ENCODE peak calls at places on chromosomes 13 and 19, in seven cellular contexts. Y is right lobe of liver, V is upper lobe of left lung, J is heart left ventricle, L is AG10803, O is adrenal gland, I is WTC11. N is an unnamed sample.
A peak's percentile ranks its signal among the peaks of the same experiment; 100 is the strongest.

GRCh38 chr19:38252935-38253691 is 3.1 kb downstream of the PPP1R14A start:
- DNase-seq in Y (peak; percentile 25), V (peak; percentile 72), J (peak; percentile 81), L (no peak), O (peak; percentile 32), I (peak; percentile 25), N (no peak)

GRCh38 chr19:35251456-35251855 is 2.7 kb downstream of the LSR start:
- DNase-seq in Y (no peak), V (no peak), J (no peak), L (no peak), O (no peak), I (no peak), N (no peak)

GRCh38 chr19:4662020-4662695 is 8.0 kb downstream of the MYDGF start:
- DNase-seq in Y (no peak), V (peak; percentile 46), J (no peak), L (no peak), O (no peak), I (no peak), N (no peak)

GRCh38 chr19:17863520-17864182 is 3.9 kb downstream of the RPL18A start:
- DNase-seq in Y (no peak), V (no peak), J (no peak), L (no peak), O (peak; percentile 85), I (no peak), N (no peak)

GRCh38 chr13:51234676-51235075 is 12.5 kb downstream of the FAM124A start:
- DNase-seq in Y (no peak), V (no peak), J (no peak), L (no peak), O (no peak), I (no peak), N (no peak)

GRCh38 chr19:35935911-35936737 is at the start of gene LRFN3:
- DNase-seq in Y (peak; percentile 71), V (peak; percentile 93), J (peak; percentile 86), L (peak; percentile 61), O (peak; percentile 76), I (peak; percentile 81), N (peak; percentile 93)

GRCh38 chr19:35216026-35216832 is 12.3 kb downstream of the FAM187B start:
- DNase-seq in Y (no peak), V (no peak), J (no peak), L (peak; percentile 83), O (no peak), I (no peak), N (no peak)

GRCh38 chr13:33730147-33730546 is 87.8 kb upstream of the RFC3 start:
- DNase-seq in Y (no peak), V (no peak), J (no peak), L (no peak), O (no peak), I (no peak), N (no peak)

GRCh38 chr13:28854657-28855056 is 34.5 kb downstream of the MTUS2 start:
- DNase-seq in Y (no peak), V (no peak), J (no peak), L (no peak), O (no peak), I (peak; percentile 20), N (no peak)

GRCh38 chr19:3039641-3040077 is 10.6 kb upstream of the TLE2 start:
- DNase-seq in Y (no peak), V (no peak), J (no peak), L (no peak), O (peak; percentile 83), I (no peak), N (no peak)

GRCh38 chr19:38190061-38190460 is 34.0 kb downstream of the DPF1 start:
- DNase-seq in Y (no peak), V (no peak), J (no peak), L (no peak), O (peak; percentile 43), I (no peak), N (no peak)

GRCh38 chr13:33169273-33169980 is 116.1 kb downstream of the STARD13 start:
- DNase-seq in Y (no peak), V (no peak), J (no peak), L (peak; percentile 71), O (no peak), I (no peak), N (no peak)

GRCh38 chr19:53254451-53255341 is at the start of gene ZNF677:
- DNase-seq in Y (peak; percentile 84), V (peak; percentile 95), J (peak; percentile 97), L (peak; percentile 89), O (peak; percentile 94), I (peak; percentile 90), N (peak; percentile 54)

GRCh38 chr13:39496487-39496998 is 106.5 kb downstream of the LHFPL6 start:
- DNase-seq in Y (no peak), V (no peak), J (no peak), L (no peak), O (no peak), I (no peak), N (no peak)

GRCh38 chr13:29457299-29457698 is 138.2 kb downstream of the SLC7A1 start:
- DNase-seq in Y (no peak), V (no peak), J (no peak), L (peak; percentile 92), O (no peak), I (no peak), N (no peak)

GRCh38 chr19:12872255-12872654 is 9.0 kb downstream of the DNASE2 start:
- DNase-seq in Y (no peak), V (no peak), J (no peak), L (no peak), O (no peak), I (no peak), N (no peak)

GRCh38 chr13:109698779-109699178 is 87.6 kb downstream of the IRS2 start:
- DNase-seq in Y (no peak), V (no peak), J (no peak), L (peak; percentile 79), O (no peak), I (no peak), N (no peak)

DNA sequence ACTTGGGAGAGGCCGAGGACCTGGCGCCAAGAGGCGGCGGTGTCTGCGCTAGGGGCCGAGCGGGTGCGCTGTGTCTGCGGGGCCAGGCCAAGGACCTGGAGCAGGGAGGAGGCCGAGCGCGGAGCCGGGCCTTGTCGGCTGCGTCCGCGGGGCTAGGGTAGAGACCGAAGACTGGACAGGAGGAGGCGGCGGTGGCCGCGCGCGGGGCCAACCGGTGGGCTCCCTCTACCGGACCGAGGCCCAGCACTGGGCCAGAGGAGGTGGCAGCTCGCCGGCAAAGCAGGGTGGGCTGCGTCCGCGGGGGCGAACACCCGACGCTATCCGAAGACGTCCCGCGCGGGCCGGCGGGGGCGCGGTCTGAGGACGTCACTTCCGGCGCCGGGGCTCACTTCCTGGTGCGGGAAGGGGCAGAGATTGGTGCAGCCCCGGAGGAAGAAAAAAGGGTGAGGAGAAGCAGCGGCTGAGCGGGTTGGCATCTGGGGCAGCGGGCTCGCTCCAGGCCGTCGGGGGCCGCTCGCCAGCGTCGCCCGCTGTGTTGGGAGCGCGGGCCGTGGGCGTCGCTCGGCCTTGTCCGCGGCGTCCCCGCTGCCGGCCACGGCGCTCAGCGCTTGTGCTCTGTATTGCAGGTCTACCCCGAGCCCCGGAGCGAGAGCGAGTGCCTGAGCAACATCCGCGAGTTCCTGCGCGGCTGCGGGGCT is 38.3 kb downstream of the ARHGEF7 start:
- DNase-seq in Y (peak; percentile 93), V (peak; percentile 100), J (peak; percentile 96), L (peak; percentile 91), O (peak; percentile 90), I (peak; percentile 93), N (peak; percentile 69)
- TF ChIP-seq CTCF in Y (peak; percentile 20), V (no peak), J (peak; percentile 26), L (peak; percentile 28), O (no peak), I (no peak), N (no peak)

GRCh38 chr19:28285917-28286316 is 927.0 kb downstream of the UQCRFS1 start:
- DNase-seq in Y (no peak), V (no peak), J (no peak), L (no peak), O (no peak), I (no peak), N (no peak)

GRCh38 chr19:28283592-28283991 is 929.4 kb downstream of the UQCRFS1 start:
- DNase-seq in Y (no peak), V (no peak), J (no peak), L (no peak), O (no peak), I (no peak), N (no peak)

GRCh38 chr19:28281676-28282075 is 931.3 kb downstream of the UQCRFS1 start:
- DNase-seq in Y (no peak), V (no peak), J (no peak), L (no peak), O (no peak), I (no peak), N (no peak)

GRCh38 chr19:28284389-28284788 is 928.6 kb downstream of the UQCRFS1 start:
- DNase-seq in Y (no peak), V (no peak), J (no peak), L (no peak), O (no peak), I (no peak), N (no peak)

GRCh38 chr19:28285078-28285477 is 927.9 kb downstream of the UQCRFS1 start:
- DNase-seq in Y (no peak), V (no peak), J (no peak), L (no peak), O (no peak), I (no peak), N (no peak)
- TF ChIP-seq CTCF in Y (no peak), V (no peak), J (no peak), L (no peak), O (no peak), I (no peak), N (no peak)

DNA sequence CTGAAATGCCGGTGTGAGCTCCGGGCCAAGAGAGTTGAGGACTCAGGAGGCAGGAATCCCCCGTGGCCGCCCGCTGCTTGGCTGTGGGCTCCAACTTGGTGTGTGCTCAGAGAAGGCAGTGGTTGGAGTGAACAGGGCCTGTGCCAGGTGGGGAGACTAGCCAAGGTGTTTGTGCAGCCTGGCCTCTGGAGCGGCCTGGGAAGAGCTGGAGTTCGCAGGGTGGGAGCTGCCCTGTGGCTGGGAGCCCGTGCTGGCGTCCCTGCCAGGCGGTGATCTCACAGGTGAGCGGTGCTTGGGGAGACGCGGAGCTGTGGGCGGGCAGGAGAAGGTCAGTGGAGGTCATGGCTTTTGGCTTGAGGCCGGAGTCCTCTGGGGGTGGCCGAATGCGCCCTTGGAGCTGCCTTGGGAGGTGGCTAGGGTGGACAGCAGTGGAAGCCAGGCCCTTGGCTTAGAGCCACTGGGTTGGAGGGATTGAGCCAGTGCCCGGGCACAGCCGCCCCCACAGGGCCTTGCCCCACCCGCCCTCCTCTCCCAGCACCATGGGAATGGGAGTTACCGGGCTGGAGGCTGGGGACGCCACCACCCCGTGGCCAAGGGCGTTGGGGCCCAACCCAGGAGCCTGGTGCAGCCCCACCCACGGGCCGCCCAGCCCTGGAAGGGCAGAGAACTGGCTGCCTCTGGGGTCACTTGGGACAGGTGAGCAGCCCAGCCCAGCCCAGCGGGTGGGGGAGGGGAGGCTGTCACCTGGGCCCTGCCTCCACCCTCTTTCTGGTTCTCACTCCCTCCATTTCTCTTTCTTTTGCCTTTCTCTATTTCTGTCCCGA is 7.1 kb upstream of the CIRBP start:
- DNase-seq in Y (peak; percentile 94), V (peak; percentile 93), J (peak; percentile 79), L (peak; percentile 67), O (peak; percentile 81), I (no peak), N (no peak)
- TF ChIP-seq CTCF in Y (no peak), V (no peak), J (no peak), L (no peak), O (no peak), I (no peak), N (no peak)

DNA sequence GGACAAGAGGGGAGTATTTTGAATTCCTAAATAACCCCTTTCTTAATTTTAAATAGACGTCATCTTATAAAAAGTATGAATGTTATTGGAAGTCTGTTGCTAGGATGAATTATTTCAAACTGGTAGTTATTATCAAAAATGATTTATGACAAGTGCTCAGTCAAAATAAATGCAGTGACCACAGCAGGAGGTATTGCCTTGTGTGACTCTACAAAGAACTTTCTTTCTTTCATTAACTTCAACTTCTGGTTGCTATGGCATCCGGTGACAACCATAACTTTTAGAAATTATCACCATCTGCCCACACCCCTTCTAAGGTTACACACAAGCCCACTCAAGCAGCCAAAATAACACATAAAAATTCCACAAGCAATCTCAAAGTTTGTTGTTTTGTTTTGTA is 189.9 kb downstream of the DACH1 start:
- DNase-seq in Y (no peak), V (no peak), J (no peak), L (no peak), O (no peak), I (no peak), N (no peak)
- TF ChIP-seq CTCF in Y (no peak), V (no peak), J (no peak), L (no peak), O (no peak), I (no peak), N (no peak)

N was measured in D721Med.